ENCODE peak calls at places on chromosomes 16 and 17, in ten cellular contexts. B is T-helper 2 cell; W is activated CD8-positive, alpha-beta T cell treated with anti-CD3 and anti-CD28 coated beads for 36 hours; A is activated T-helper 1 cell treated with anti-CD3 and anti-CD28 coated beads, Interleukin-12 subunit alpha, Interleukin-12 subunit beta, Interleukin-2, Interleukin-4 antibody, amounts not matched to agents 30 ng/mL and 10 ng/mL and 1 ng/mL, durations not matched to agents 14 hours and 24 hours and 36 hours; C is ELR; K is WERI-Rb-1; N is NCI-H1092; Z is choroid plexus epithelial cell; R is M059J; X is GM23338. Q is an unnamed sample.

GRCh38 chr17:5122586-5123342 is 6.9 kb downstream of the USP6 start:
- DNase-seq in N (no peak), K (peak), C (peak), Z (peak), X (peak), B (no peak), A (no peak), R (no peak), W (peak), Q (no peak)

GRCh38 chr17:2040942-2041560 is 771 bp upstream of the OVCA2 start:
- DNase-seq in C (no peak), X (no peak), A (no peak), N (no peak), Z (no peak), W (no peak), K (peak), B (no peak), R (no peak), Q (no peak)

GRCh38 chr17:73588291-73589095 is 55.8 kb downstream of the SDK2 start:
- DNase-seq in R (no peak), N (no peak), Z (no peak), A (no peak), B (no peak), W (peak), C (no peak), X (no peak), K (peak), Q (no peak)

GRCh38 chr16:14958970-14959369 is 15.9 kb upstream of the PDXDC1 start:
- DNase-seq in N (no peak), A (no peak), B (no peak), K (no peak), R (peak), X (peak), C (peak), W (no peak), Z (no peak), Q (no peak)

GRCh38 chr17:8628172-8628571 is 2.4 kb downstream of the MYH10 start:
- DNase-seq in Z (no peak), K (no peak), W (peak), A (no peak), R (no peak), B (no peak), N (no peak), X (no peak), C (no peak), Q (no peak)

GRCh38 chr17:31674717-31675349 is 184.2 kb downstream of the COPRS start:
- DNase-seq in K (no peak), B (no peak), A (no peak), N (no peak), X (no peak), R (peak), C (peak), W (no peak), Z (peak), Q (no peak)

GRCh38 chr17:50484341-50485155 is 5.9 kb downstream of the RSAD1 start:
- DNase-seq in A (no peak), X (no peak), W (no peak), N (no peak), C (no peak), R (no peak), Z (no peak), B (no peak), K (no peak), Q (no peak)

GRCh38 chr16:31873556-31874353 is at the start of gene ZNF267:
- DNase-seq in A (peak), R (peak), K (peak), Z (peak), N (peak), B (peak), X (peak), W (peak), C (peak), Q (peak)

GRCh38 chr17:79946352-79947231 is 89.1 kb downstream of the TBC1D16 start:
- DNase-seq in A (no peak), K (peak), C (no peak), N (no peak), X (no peak), Z (no peak), W (no peak), B (no peak), R (no peak), Q (no peak)

GRCh38 chr17:1029196-1029911 is 32.4 kb downstream of the TIMM22 start:
- DNase-seq in C (peak), B (no peak), K (peak), A (no peak), X (no peak), Z (peak), W (no peak), N (no peak), R (peak), Q (no peak)

Q was measured in NCI-H2029.